ENCODE peak calls at places on chromosomes 16 and 17, in eight cellular contexts. L, A, B, F, G, K, D and S are unnamed samples. For H3K4me1, the result is how much of the 10 kb centered on the place peaks cover.

GRCh38 chr17:3935140-3935542 is 18.9 kb upstream of the P2RX1 start:
- DNase-seq in G (no peak), K (peak), L (peak), D (peak), A (peak), F (peak), B (peak), S (no peak)

GRCh38 chr17:44541884-44542581 is 15.3 kb upstream of the FZD2 start:
- DNase-seq in A (no peak), K (no peak), L (no peak), G (no peak), F (no peak), D (no peak), B (no peak), S (no peak)

GRCh38 chr16:80997139-80997798 is 9.4 kb downstream of the CMC2 start:
- DNase-seq in A (no peak), K (no peak), F (no peak), B (no peak), D (peak), G (no peak), L (no peak), S (no peak)

GRCh38 chr17:81831957-81832607 is 1.0 kb downstream of the MCRIP1 start:
- DNase-seq in A (no peak), L (no peak), D (no peak), B (no peak), K (no peak), F (peak), G (no peak), S (no peak)

GRCh38 chr16:19783363-19783762 is 65.3 kb downstream of the IQCK start:
- DNase-seq in L (peak), A (no peak), K (no peak), G (no peak), D (no peak), B (no peak), F (no peak), S (no peak)

GRCh38 chr17:50972579-50972978 is 106.4 kb upstream of the TOB1 start:
- DNase-seq in D (no peak), A (no peak), L (no peak), F (no peak), G (no peak), K (no peak), B (no peak), S (no peak)

GRCh38 chr16:85564277-85565051 is 48.7 kb upstream of the GSE1 start:
- DNase-seq in B (peak), L (no peak), G (no peak), D (no peak), A (no peak), K (no peak), F (no peak), S (no peak)

GRCh38 chr17:49575524-49576120 is at the start of gene NXPH3:
- DNase-seq in A (peak), F (no peak), B (no peak), G (no peak), L (peak), D (peak), K (no peak), S (peak)

GRCh38 chr16:17476414-17477259 is 5.9 kb upstream of the XYLT1 start:
- DNase-seq in L (peak), A (peak), B (no peak), F (peak), K (peak), G (no peak), D (peak), S (no peak)

GRCh38 chr17:38797828-38798227 is 1.5 kb downstream of the PIP4K2B start:
- DNase-seq in G (no peak), B (no peak), A (no peak), F (no peak), L (no peak), K (no peak), D (no peak), S (no peak)

GRCh38 chr17:47875011-47875471 is 21.0 kb upstream of the SP2 start:
- DNase-seq in A (no peak), D (no peak), B (no peak), L (no peak), G (no peak), K (no peak), F (no peak), S (no peak)

GRCh38 chr17:77601054-77601979 is 357.2 kb upstream of the TNRC6C start:
- DNase-seq in K (no peak), L (peak), B (peak), F (no peak), A (peak), D (no peak), G (no peak), S (peak)

GRCh38 chr16:68737046-68737729 is at the start of gene CDH1:
- DNase-seq in K (peak), A (no peak), G (no peak), B (peak), D (no peak), F (no peak), L (no peak), S (no peak)
- TF ChIP-seq POLR2A in K (peak), A (no peak), G (peak), B (peak), D (no peak), F (peak), L (peak), S (no peak)

GRCh38 chr17:1949754-1950153 is 75.4 kb downstream of the RTN4RL1 start:
- DNase-seq in B (no peak), K (no peak), G (no peak), D (no peak), A (no peak), F (no peak), L (no peak), S (no peak)
- H3K4me3 ChIP-seq in B (no peak), K (no peak), G (no peak), D (no peak), A (no peak), F (no peak), L (no peak), S (no peak)

GRCh38 chr16:3874794-3875692 is 5.5 kb downstream of the CREBBP start:
- DNase-seq in L (no peak), A (no peak), F (no peak), G (no peak), B (no peak), K (no peak), D (no peak), S (no peak)
- H3K4me1 ChIP-seq in L (half or more), A (half or more), F (under half), G (under half), B (under half), K (under half), D (under half), S (half or more)

DNA sequence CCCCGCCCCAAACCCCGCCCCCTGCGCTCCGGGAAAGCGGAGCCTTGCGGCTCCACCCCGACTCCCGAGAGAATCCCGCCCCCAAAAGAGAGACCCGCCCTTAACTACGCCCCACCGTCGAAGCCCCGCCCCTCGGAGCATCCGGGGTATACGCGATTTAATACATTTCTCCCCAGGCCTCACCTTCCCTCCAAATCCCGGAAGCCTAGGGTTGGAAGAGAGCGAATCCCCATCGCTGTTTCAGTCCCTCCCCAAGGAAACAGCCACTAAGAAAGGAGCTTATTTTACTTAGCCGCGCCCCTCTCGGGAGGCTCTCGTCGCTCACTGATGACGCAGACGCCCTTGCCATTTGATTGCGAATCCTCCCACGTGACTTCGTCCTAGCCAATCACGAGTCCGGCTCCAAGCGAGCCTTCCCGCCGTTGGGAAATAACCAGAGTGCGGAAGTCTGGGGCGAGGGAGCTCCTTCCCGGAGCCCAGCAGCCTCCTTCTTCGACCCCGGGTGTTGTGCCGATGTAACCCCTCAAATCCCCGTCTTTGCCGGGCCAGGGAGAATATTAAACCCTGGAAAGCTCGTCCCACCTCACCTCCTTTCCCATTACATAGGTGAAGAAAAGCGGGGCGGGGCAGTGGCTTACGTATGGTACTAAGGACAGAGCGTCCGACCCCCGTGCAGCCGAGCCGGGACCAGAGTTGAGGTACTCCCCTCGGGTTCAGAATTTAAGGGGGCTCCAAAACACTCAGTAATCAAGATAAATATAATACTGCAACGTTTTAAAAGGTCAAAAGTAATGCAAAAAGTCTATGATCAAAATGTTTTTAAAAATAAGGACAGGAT is 461 bp upstream of the FDXR start:
- DNase-seq in F (peak), B (peak), K (peak), G (peak), D (peak), L (peak), A (peak), S (peak)
- TF ChIP-seq POLR2A in F (peak), B (peak), K (peak), G (peak), D (peak), L (peak), A (peak), S (peak)

GRCh38 chr17:21375162-21375560 is 996 bp upstream of the KCNJ12 start:
- DNase-seq in B (no peak), F (no peak), L (no peak), D (no peak), G (no peak), K (no peak), A (no peak), S (no peak)

GRCh38 chr17:21376835-21377690 is 906 bp downstream of the KCNJ12 start:
- DNase-seq in G (no peak), F (no peak), D (peak), L (no peak), B (no peak), A (no peak), K (no peak), S (no peak)

GRCh38 chr17:21376585-21376834 is 353 bp downstream of the KCNJ12 start:
- DNase-seq in G (no peak), F (no peak), L (no peak), A (no peak), K (no peak), B (no peak), D (no peak), S (no peak)

GRCh38 chr17:21374455-21375161 is 1.5 kb upstream of the KCNJ12 start:
- DNase-seq in L (no peak), F (no peak), B (no peak), D (no peak), K (no peak), G (no peak), A (no peak), S (no peak)

GRCh38 chr17:21375757-21376584 is at the start of gene KCNJ12:
- DNase-seq in L (no peak), G (no peak), D (peak), F (no peak), B (no peak), K (no peak), A (no peak), S (no peak)
- H3K4me3 ChIP-seq in L (peak), G (peak), D (peak), F (peak), B (peak), K (peak), A (peak), S (peak)

DNA sequence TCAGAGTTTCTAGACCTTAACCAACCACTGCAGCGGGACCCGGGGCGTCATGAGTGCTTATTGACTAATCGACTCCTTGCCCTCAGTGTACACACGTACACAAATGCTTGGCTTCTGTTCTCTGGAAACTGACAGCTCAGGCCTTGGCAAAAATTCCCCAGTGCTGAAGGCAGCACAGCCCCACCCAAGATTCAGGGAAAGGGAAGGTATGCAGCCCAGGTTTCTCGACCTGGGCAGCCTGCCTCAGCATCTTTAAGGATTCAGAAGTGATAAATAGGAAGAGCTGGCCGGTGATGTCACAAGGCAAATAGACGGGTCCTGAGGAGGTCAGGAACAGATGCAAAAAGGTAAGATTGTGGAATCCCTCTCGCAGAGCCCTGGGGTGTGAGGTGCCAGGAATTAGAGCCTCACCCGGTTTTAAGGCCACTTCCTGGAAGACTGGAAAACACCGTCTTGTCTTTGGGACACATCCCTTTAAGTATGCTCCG is 9.0 kb upstream of the CDH3 start:
- DNase-seq in K (no peak), F (no peak), A (no peak), D (no peak), L (no peak), B (no peak), G (no peak), S (no peak)
- H3K4me1 ChIP-seq in K (under half), F (under half), A (under half), D (under half), L (under half), B (under half), G (under half), S (under half)

GRCh38 chr17:43024407-43025289 is at the start of gene RND2:
- DNase-seq in B (peak), F (peak), K (peak), L (peak), D (peak), A (peak), G (peak), S (peak)
- TF ChIP-seq POLR2A in B (peak), F (no peak), K (no peak), L (peak), D (no peak), A (peak), G (no peak), S (peak)

GRCh38 chr16:10387378-10387681 is 1.5 kb downstream of the ATF7IP2 start:
- DNase-seq in L (no peak), G (no peak), K (no peak), A (no peak), B (no peak), F (no peak), D (no peak), S (no peak)
- H3K4me3 ChIP-seq in L (no peak), G (no peak), K (peak), A (no peak), B (peak), F (no peak), D (peak), S (no peak)

DNA sequence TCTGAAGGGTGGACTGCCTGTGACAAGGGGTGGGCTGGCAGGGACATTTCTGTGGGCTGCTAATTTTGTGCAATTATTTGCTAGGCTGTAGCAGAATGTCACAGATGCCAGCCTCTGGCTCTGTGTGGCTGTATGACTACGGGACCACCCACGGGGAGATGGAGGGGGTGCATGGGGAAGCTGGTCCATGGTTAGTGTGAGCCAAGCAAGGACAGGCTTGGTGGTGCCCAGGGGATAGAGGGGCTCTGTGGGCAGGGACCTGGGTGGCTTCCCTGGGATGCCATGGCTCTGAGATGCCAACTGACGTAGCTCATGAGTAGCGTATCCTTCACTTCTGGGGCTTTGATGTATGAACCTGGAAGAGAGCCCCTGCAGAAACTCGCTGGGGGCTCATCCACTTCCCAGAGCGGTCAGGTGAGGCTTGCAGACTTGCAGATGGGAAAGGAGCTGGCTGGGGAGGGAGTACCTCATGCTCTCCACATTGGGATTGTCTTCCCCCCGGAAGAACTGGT is 87.2 kb downstream of the TBC1D16 start:
- DNase-seq in A (no peak), K (no peak), B (peak), G (no peak), F (no peak), D (no peak), L (no peak), S (no peak)
- H3K4me1 ChIP-seq in A (under half), K (under half), B (under half), G (under half), F (under half), D (under half), L (under half), S (under half)